ENCODE peak calls at places on chromosomes 16 and 17, in eight cellular contexts. L is GM23338; Z is stimulated activated memory B cell treated with anti-CD40 and anti-IgM and Interleukin-4, amounts not matched to agents 10 μg/mL and 1 μg/mL and 100 μg/mL, for 72 hours; Y is activated naive CD4-positive, alpha-beta T cell treated with anti-CD3 and anti-CD28 coated beads, Interleukin-2, amount 50 U/mL, for 72 hours; J is Right ventricle myocardium superior; A is T-cell; W is left lung; H is A549. X is an unnamed sample.

GRCh38 chr17:51901242-51901641 is 257.3 kb downstream of the CA10 start:
- ATAC-seq in J (no peak), H (no peak), L (peak), Y (no peak), W (no peak), A (no peak), Z (no peak), X (no peak)

GRCh38 chr16:49179714-49180330 is 101.8 kb downstream of the CBLN1 start:
- ATAC-seq in Z (no peak), H (no peak), Y (no peak), A (no peak), L (peak), W (no peak), J (peak), X (no peak)

GRCh38 chr16:47732806-47733150 is 271.6 kb downstream of the PHKB start:
- ATAC-seq in W (no peak), H (peak), A (peak), J (no peak), L (peak), Y (peak), Z (no peak), X (no peak)

GRCh38 chr17:80103686-80104085 is 2.3 kb downstream of the GAA start:
- ATAC-seq in L (no peak), H (no peak), J (no peak), Z (no peak), Y (no peak), A (no peak), W (no peak), X (no peak)

GRCh38 chr17:67223924-67224323 is 21.1 kb downstream of the HELZ start:
- ATAC-seq in Z (no peak), W (no peak), L (peak), A (peak), H (peak), J (no peak), Y (peak), X (no peak)

GRCh38 chr16:73058221-73058615 is 10.3 kb upstream of the ZFHX3 start:
- ATAC-seq in Z (peak), L (no peak), J (peak), H (peak), A (peak), Y (peak), W (peak), X (no peak)

GRCh38 chr17:81222620-81222905 is 202 bp downstream of the CEP131 start:
- ATAC-seq in A (no peak), Y (no peak), H (no peak), Z (peak), L (peak), J (peak), W (no peak), X (peak)

GRCh38 chr17:47847341-47848197 is 3.4 kb downstream of the SP6 start:
- ATAC-seq in Y (peak), W (no peak), J (no peak), Z (no peak), L (peak), A (no peak), H (no peak), X (no peak)

GRCh38 chr17:8713878-8714277 is 30.8 kb downstream of the CCDC42 start:
- ATAC-seq in J (no peak), Z (no peak), Y (no peak), H (peak), L (no peak), W (no peak), A (no peak), X (no peak)

GRCh38 chr16:49442805-49443204 is 69.2 kb downstream of the C16orf78 start:
- ATAC-seq in L (no peak), H (no peak), Z (no peak), J (no peak), Y (no peak), A (no peak), W (no peak), X (no peak)

GRCh38 chr17:81924557-81925532 is 2.7 kb downstream of the MAFG start:
- ATAC-seq in L (peak), J (no peak), H (no peak), Y (no peak), A (no peak), W (no peak), Z (no peak), X (no peak)

GRCh38 chr17:66492500-66493123 is 190.2 kb downstream of the PRKCA start:
- ATAC-seq in L (peak), A (no peak), W (peak), Z (no peak), J (no peak), H (no peak), Y (no peak), X (no peak)

GRCh38 chr16:78128920-78129319 is 29.5 kb downstream of the WWOX start:
- ATAC-seq in Z (no peak), L (no peak), H (no peak), Y (no peak), J (peak), A (no peak), W (peak), X (no peak)

GRCh38 chr16:86484240-86484639 is 26.1 kb upstream of the FOXF1 start:
- ATAC-seq in W (no peak), H (no peak), Z (no peak), J (no peak), A (no peak), Y (no peak), L (no peak), X (no peak)

GRCh38 chr16:88524274-88524972 is 45.8 kb upstream of the ZC3H18 start:
- ATAC-seq in Y (no peak), A (no peak), W (no peak), L (no peak), H (no peak), J (no peak), Z (no peak), X (no peak)

GRCh38 chr17:74697477-74697876 is 15.2 kb downstream of the CD300LF start:
- ATAC-seq in Z (peak), A (no peak), W (no peak), Y (no peak), L (no peak), J (no peak), H (no peak), X (no peak)

GRCh38 chr17:80097307-80097630 is 4.1 kb upstream of the GAA start:
- ATAC-seq in J (no peak), L (no peak), Z (no peak), W (no peak), A (no peak), Y (no peak), H (no peak), X (no peak)

GRCh38 chr17:34503804-34504203 is 75.6 kb upstream of the TMEM132E start:
- ATAC-seq in H (no peak), L (peak), Y (no peak), A (no peak), Z (no peak), J (peak), W (peak), X (no peak)

GRCh38 chr16:29111421-29111820 is 126.6 kb downstream of the LAT start:
- ATAC-seq in Y (no peak), W (no peak), Z (no peak), A (no peak), H (no peak), L (no peak), J (peak), X (no peak)

GRCh38 chr17:1273492-1274242 is 3.4 kb downstream of the BHLHA9 start:
- ATAC-seq in L (no peak), Y (no peak), A (no peak), J (no peak), Z (no peak), H (no peak), W (no peak), X (no peak)